ENCODE peak calls at places on chromosome 19, in five cellular contexts. One of them, this sample, is unnamed.

GRCh38 chr19:4519521-4520277 is 1.4 kb upstream of the PLIN4 start:
- DNase-seq in stimulated activated CD8-positive, alpha-beta memory T cell treated with anti-CD3 and anti-CD28 coated beads, Interleukin-2, amount 100 ng/mL, for 1 hour: no peak
- DNase-seq in WERI-Rb-1: no peak
- DNase-seq in H54: no peak
- DNase-seq in effector CD4-positive, alpha-beta T cell: no peak
- DNase-seq in this sample: peak

GRCh38 chr19:44677019-44677809 is 5.9 kb downstream of the CEACAM19 start:
- DNase-seq in stimulated activated CD8-positive, alpha-beta memory T cell treated with anti-CD3 and anti-CD28 coated beads, Interleukin-2, amount 100 ng/mL, for 1 hour: no peak
- DNase-seq in effector CD4-positive, alpha-beta T cell: no peak
- DNase-seq in H54: peak
- DNase-seq in WERI-Rb-1: no peak
- DNase-seq in this sample: peak

GRCh38 chr19:57269515-57270250 is 10.6 kb upstream of the ZNF460 start:
- DNase-seq in stimulated activated CD8-positive, alpha-beta memory T cell treated with anti-CD3 and anti-CD28 coated beads, Interleukin-2, amount 100 ng/mL, for 1 hour: no peak
- DNase-seq in effector CD4-positive, alpha-beta T cell: no peak
- DNase-seq in H54: peak
- DNase-seq in WERI-Rb-1: no peak
- DNase-seq in this sample: peak

GRCh38 chr19:42271045-42271419 is 2.0 kb downstream of the CIC start:
- DNase-seq in H54: no peak
- DNase-seq in stimulated activated CD8-positive, alpha-beta memory T cell treated with anti-CD3 and anti-CD28 coated beads, Interleukin-2, amount 100 ng/mL, for 1 hour: no peak
- DNase-seq in WERI-Rb-1: no peak
- DNase-seq in effector CD4-positive, alpha-beta T cell: no peak
- DNase-seq in this sample: no peak

GRCh38 chr19:38004505-38005223 is 97.7 kb downstream of the SIPA1L3 start:
- DNase-seq in stimulated activated CD8-positive, alpha-beta memory T cell treated with anti-CD3 and anti-CD28 coated beads, Interleukin-2, amount 100 ng/mL, for 1 hour: no peak
- DNase-seq in WERI-Rb-1: peak
- DNase-seq in H54: peak
- DNase-seq in effector CD4-positive, alpha-beta T cell: no peak
- DNase-seq in this sample: peak

GRCh38 chr19:30253581-30253996 is 118.6 kb upstream of the ZNF536 start:
- DNase-seq in WERI-Rb-1: peak
- DNase-seq in effector CD4-positive, alpha-beta T cell: no peak
- DNase-seq in H54: no peak
- DNase-seq in stimulated activated CD8-positive, alpha-beta memory T cell treated with anti-CD3 and anti-CD28 coated beads, Interleukin-2, amount 100 ng/mL, for 1 hour: no peak
- DNase-seq in this sample: no peak

GRCh38 chr19:19105365-19106060 is 32.8 kb downstream of the TMEM161A start:
- DNase-seq in WERI-Rb-1: no peak
- DNase-seq in stimulated activated CD8-positive, alpha-beta memory T cell treated with anti-CD3 and anti-CD28 coated beads, Interleukin-2, amount 100 ng/mL, for 1 hour: no peak
- DNase-seq in H54: no peak
- DNase-seq in effector CD4-positive, alpha-beta T cell: no peak
- DNase-seq in this sample: peak

GRCh38 chr19:10431254-10431942 is 11.1 kb downstream of the PDE4A start:
- DNase-seq in stimulated activated CD8-positive, alpha-beta memory T cell treated with anti-CD3 and anti-CD28 coated beads, Interleukin-2, amount 100 ng/mL, for 1 hour: no peak
- DNase-seq in effector CD4-positive, alpha-beta T cell: peak
- DNase-seq in H54: no peak
- DNase-seq in WERI-Rb-1: no peak
- DNase-seq in this sample: no peak

GRCh38 chr19:58052256-58052655 is 6.8 kb upstream of the ZNF135 start:
- DNase-seq in effector CD4-positive, alpha-beta T cell: no peak
- DNase-seq in H54: no peak
- DNase-seq in WERI-Rb-1: no peak
- DNase-seq in stimulated activated CD8-positive, alpha-beta memory T cell treated with anti-CD3 and anti-CD28 coated beads, Interleukin-2, amount 100 ng/mL, for 1 hour: no peak
- DNase-seq in this sample: no peak

GRCh38 chr19:6744381-6745288 is 5.2 kb downstream of the TRIP10 start:
- DNase-seq in WERI-Rb-1: no peak
- DNase-seq in H54: peak
- DNase-seq in effector CD4-positive, alpha-beta T cell: no peak
- DNase-seq in stimulated activated CD8-positive, alpha-beta memory T cell treated with anti-CD3 and anti-CD28 coated beads, Interleukin-2, amount 100 ng/mL, for 1 hour: no peak
- DNase-seq in this sample: peak

This sample was measured in hepatic stellate cell.